ENCODE peak calls at places on chromosomes 16 and 17, in five cellular contexts. B is A549, H is SK-N-SH, I is H1, J is HCT116. K is an unnamed sample.

GRCh38 chr16:85847681-85848601 is 48.4 kb downstream of the COX4I1 start:
- DNase-seq in H (no peak), B (no peak), I (no peak), J (no peak), K (peak)

GRCh38 chr16:10922328-10923145 is 19.7 kb downstream of the DEXI start:
- DNase-seq in H (no peak), J (no peak), I (no peak), B (no peak), K (no peak)

GRCh38 chr16:72400257-72401078 is 228.5 kb upstream of the PMFBP1 start:
- DNase-seq in I (no peak), J (peak), H (peak), B (peak), K (peak)

GRCh38 chr16:87066695-87067556 is 250.3 kb downstream of the C16orf95 start:
- DNase-seq in B (no peak), J (no peak), H (no peak), I (no peak), K (no peak)

GRCh38 chr17:57955183-57955952 is at the start of gene CUEDC1:
- DNase-seq in I (no peak), H (peak), J (no peak), B (peak), K (peak)

GRCh38 chr16:87235810-87236515 is 81.2 kb downstream of the C16orf95 start:
- DNase-seq in I (no peak), H (no peak), J (no peak), B (no peak), K (peak)

GRCh38 chr16:31460582-31461002 is 1.3 kb downstream of the ARMC5 start:
- DNase-seq in B (no peak), J (peak), H (peak), I (no peak), K (peak)

GRCh38 chr17:4040784-4041183 is 76.5 kb upstream of the ATP2A3 start:
- DNase-seq in I (no peak), J (no peak), H (no peak), B (no peak), K (no peak)

GRCh38 chr17:28145348-28145747 is 102.9 kb downstream of the NLK start:
- DNase-seq in B (no peak), H (no peak), I (no peak), J (peak), K (no peak)

GRCh38 chr16:30958164-30959083 is 870 bp downstream of the SETD1A start:
- DNase-seq in B (peak), J (peak), I (no peak), H (peak), K (peak)

GRCh38 chr17:3865166-3865565 is 19.1 kb upstream of the NCBP3 start:
- DNase-seq in J (no peak), B (no peak), I (no peak), H (no peak), K (no peak)

GRCh38 chr16:1073566-1074378 is 1.2 kb downstream of the SSTR5 start:
- DNase-seq in H (no peak), B (no peak), I (no peak), J (no peak), K (no peak)

GRCh38 chr16:70715860-70716357 is 30.1 kb upstream of the MTSS2 start:
- DNase-seq in J (no peak), H (peak), B (no peak), I (no peak), K (no peak)

GRCh38 chr16:7420843-7421242 is 88.2 kb downstream of the RBFOX1 start:
- DNase-seq in B (no peak), I (no peak), J (no peak), H (no peak), K (no peak)

GRCh38 chr16:56911771-56912541 is 20.0 kb upstream of the HERPUD1 start:
- DNase-seq in J (no peak), H (no peak), I (no peak), B (no peak), K (peak)

GRCh38 chr17:53792997-53793396 is 29.7 kb upstream of the KIF2B start:
- DNase-seq in J (no peak), B (no peak), H (no peak), I (no peak), K (no peak)

GRCh38 chr16:50154369-50154947 is 1.4 kb downstream of the TENT4B start:
- DNase-seq in B (peak), I (no peak), J (no peak), H (peak), K (peak)

GRCh38 chr17:68682913-68683312 is 81.7 kb upstream of the FAM20A start:
- DNase-seq in I (no peak), J (no peak), H (no peak), B (no peak), K (no peak)

GRCh38 chr17:48198950-48199541 is 91.5 kb downstream of the SNX11 start:
- DNase-seq in I (no peak), J (no peak), H (no peak), B (no peak), K (no peak)

GRCh38 chr17:37701424-37702020 is 43.3 kb downstream of the HNF1B start:
- DNase-seq in B (peak), H (peak), I (no peak), J (peak), K (peak)

GRCh38 chr16:12646490-12647274 is 157.0 kb downstream of the CPPED1 start:
- DNase-seq in I (no peak), B (no peak), H (peak), J (no peak), K (peak)

GRCh38 chr17:9330140-9330902 is 245.3 kb downstream of the STX8 start:
- DNase-seq in B (no peak), I (no peak), H (no peak), J (no peak), K (no peak)

GRCh38 chr16:27468941-27469531 is 67.1 kb downstream of the IL21R start:
- DNase-seq in I (no peak), J (no peak), H (no peak), B (no peak), K (no peak)

GRCh38 chr16:68084504-68085258 is 489 bp upstream of the NFATC3 start:
- DNase-seq in B (peak), H (peak), J (no peak), I (peak), K (peak)

GRCh38 chr17:81027038-81027437 is 7.9 kb upstream of the BAIAP2 start:
- DNase-seq in J (no peak), B (no peak), I (no peak), H (peak), K (no peak)

DNA sequence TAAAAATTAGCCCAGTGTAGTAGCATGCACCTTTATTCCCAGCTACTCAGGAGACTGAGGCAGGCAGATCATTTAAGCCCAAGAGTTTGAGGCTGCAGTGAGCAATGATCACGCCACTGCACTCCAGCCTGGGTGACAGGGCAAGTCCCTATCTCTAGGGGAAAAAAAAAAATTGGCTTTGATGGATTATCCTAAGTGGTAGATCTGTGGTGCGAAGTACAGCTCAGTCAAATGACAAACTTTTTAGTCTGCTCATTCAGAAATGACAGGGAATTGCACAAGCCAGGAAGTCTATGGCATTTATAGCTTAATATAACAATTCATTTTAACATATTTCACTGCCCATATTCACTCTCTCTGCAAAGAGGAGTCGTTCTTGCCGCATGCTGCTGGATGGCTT is 33.0 kb downstream of the RNF157 start:
- DNase-seq in I (no peak), H (no peak), J (no peak), B (no peak), K (no peak)
- TF ChIP-seq MAX in I (no peak), H (no peak), J (no peak), B (no peak), K (no peak)

GRCh38 chr17:43660816-43661493 is 767 bp downstream of the MEOX1 start:
- DNase-seq in H (no peak), I (no peak), B (no peak), J (no peak), K (no peak)
- H3K4me3 ChIP-seq in H (no peak), I (no peak), B (no peak), J (no peak), K (no peak)

GRCh38 chr16:48497932-48498760 is 111.8 kb downstream of the N4BP1 start:
- DNase-seq in B (no peak), I (no peak), H (no peak), J (no peak), K (no peak)
- TF ChIP-seq CTCF in B (no peak), I (no peak), H (no peak), J (no peak), K (no peak)

DNA sequence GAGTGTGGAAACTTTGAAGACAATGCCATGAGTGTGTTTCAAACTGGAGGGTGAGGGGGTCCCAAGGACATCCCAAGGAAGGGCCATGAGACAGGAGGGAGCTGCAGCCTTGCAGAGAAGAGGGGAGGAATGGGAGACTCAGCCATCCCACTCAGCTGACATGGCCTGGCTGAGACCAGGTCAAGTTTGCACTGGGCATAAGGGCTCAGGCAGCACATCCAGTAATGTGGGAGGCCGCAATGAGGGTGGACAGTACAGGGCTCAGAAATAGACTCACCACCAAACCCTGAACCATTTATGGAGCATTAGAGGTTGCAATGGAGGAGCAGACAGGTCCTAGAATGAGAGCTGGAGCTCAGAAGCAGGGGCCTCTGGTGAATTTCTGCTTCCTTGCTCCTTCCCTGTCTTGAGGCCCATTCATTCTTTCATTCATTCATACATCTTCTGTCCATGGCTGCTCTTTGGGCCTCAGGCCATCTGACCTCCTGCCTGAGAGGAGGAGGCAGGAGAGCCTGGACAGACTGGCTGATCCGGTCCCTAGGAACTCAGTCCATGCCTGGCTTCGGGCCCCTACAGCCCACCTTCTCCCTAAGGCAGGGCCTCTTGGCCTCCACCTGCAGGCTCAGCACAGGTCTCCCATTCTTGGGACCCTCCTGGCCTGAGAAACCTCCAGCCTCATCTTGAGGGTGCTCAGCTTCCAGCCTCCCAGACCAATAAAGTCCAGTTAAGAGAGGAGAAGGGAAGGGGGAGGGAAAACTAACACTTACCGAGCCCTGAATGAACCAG is 70.5 kb upstream of the CDH5 start:
- DNase-seq in B (no peak), H (no peak), I (no peak), J (no peak), K (no peak)
- TF ChIP-seq MAX in B (no peak), H (no peak), I (no peak), J (no peak), K (no peak)

GRCh38 chr17:79217473-79218135 is 143.0 kb downstream of the ENGASE start:
- DNase-seq in H (no peak), J (no peak), I (no peak), B (no peak), K (no peak)

GRCh38 chr17:79218175-79218824 is 143.7 kb downstream of the ENGASE start:
- DNase-seq in I (no peak), B (no peak), J (no peak), H (no peak), K (no peak)

GRCh38 chr17:79215631-79216030 is 141.0 kb downstream of the ENGASE start:
- DNase-seq in I (no peak), J (no peak), B (no peak), H (no peak), K (no peak)

GRCh38 chr17:79216391-79216790 is 141.8 kb downstream of the ENGASE start:
- DNase-seq in J (no peak), B (no peak), I (no peak), H (no peak), K (no peak)

GRCh38 chr17:79216826-79217225 is 142.2 kb downstream of the ENGASE start:
- DNase-seq in B (no peak), H (no peak), I (no peak), J (no peak), K (no peak)
- H3K4me3 ChIP-seq in B (no peak), H (no peak), I (no peak), J (no peak), K (no peak)

GRCh38 chr17:44952946-44953475 is 5.4 kb upstream of the KIF18B start:
- DNase-seq in B (no peak), H (no peak), I (no peak), J (no peak), K (no peak)
- TF ChIP-seq CTCF in B (no peak), H (no peak), I (peak), J (no peak), K (no peak)

DNA sequence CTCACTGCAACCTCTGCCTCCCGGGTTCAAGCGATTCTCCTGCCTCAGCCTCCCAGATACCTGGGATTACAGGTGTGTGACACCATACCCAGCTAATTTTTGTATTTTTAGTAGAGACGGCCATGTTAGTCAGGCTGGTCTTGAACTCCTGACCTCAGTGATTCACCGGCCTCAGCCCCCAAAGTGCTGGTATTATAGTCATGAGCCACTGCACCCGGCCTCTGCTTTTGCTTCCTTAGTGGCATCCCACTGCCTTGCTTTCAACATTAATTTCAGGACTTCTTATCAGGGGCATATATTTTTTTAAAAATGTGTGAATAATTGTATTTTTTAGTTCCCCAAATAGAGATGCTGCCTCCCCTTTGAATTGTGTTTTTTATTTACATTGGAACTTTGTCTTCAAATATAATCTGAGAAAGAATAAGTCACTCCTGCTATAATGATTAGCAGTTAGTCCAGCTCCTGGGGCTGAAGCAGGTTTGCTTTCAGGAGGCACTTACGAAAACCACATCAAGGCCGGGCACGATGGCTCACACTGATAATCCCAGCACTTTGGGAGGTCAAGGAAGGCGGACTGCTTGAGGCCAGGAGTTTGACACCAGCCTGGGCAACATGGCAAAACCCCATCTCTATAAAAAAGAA is 98.9 kb downstream of the SYCE1L start:
- DNase-seq in H (no peak), I (no peak), J (no peak), B (no peak), K (no peak)
- TF ChIP-seq MAX in H (no peak), I (no peak), J (no peak), B (no peak), K (no peak)

K was measured in NB4.